ENCODE peak calls at places on chromosomes 7 and 10, in seven cellular contexts. M, V, W, D, P, J and Z are unnamed samples.

GRCh38 chr7:33669251-33669670 is 236.1 kb upstream of the BMPER start:
- DNase-seq in M (no peak), V (peak; percentile 27), W (no peak), D (no peak), P (no peak), J (no peak), Z (no peak)

GRCh38 chr7:101390901-101391301 is 28.2 kb downstream of the COL26A1 start:
- DNase-seq in M (no peak), V (no peak), W (no peak), D (peak; percentile 92), P (peak; percentile 44), J (peak; percentile 40), Z (peak; percentile 65)

GRCh38 chr7:149209518-149210269 is 14.3 kb downstream of the ZNF282 start:
- DNase-seq in M (no peak), V (peak; percentile 90), W (peak; percentile 72), D (peak; percentile 74), P (no peak), J (no peak), Z (peak; percentile 94)

GRCh38 chr10:130425169-130425568 is 289.0 kb downstream of the GLRX3 start:
- DNase-seq in M (no peak), V (no peak), W (no peak), D (no peak), P (no peak), J (no peak), Z (peak; percentile 10)

GRCh38 chr10:29141761-29142160 is 147.1 kb upstream of the LYZL1 start:
- DNase-seq in M (no peak), V (no peak), W (peak; percentile 48), D (no peak), P (no peak), J (no peak), Z (peak; percentile 53)

GRCh38 chr10:130470286-130470685 is 334.1 kb downstream of the GLRX3 start:
- DNase-seq in M (no peak), V (no peak), W (no peak), D (no peak), P (no peak), J (no peak), Z (peak; percentile 34)

GRCh38 chr10:6151087-6151977 is 51.4 kb upstream of the PFKFB3 start:
- DNase-seq in M (no peak), V (peak; percentile 65), W (peak; percentile 80), D (peak; percentile 79), P (peak; percentile 72), J (peak; percentile 42), Z (peak; percentile 93)

GRCh38 chr7:105473163-105473562 is 48.9 kb downstream of the PUS7 start:
- DNase-seq in M (no peak), V (peak; percentile 71), W (peak; percentile 91), D (no peak), P (no peak), J (no peak), Z (no peak)

GRCh38 chr10:12521423-12521822 is 172.1 kb downstream of the CAMK1D start:
- DNase-seq in M (no peak), V (no peak), W (no peak), D (no peak), P (no peak), J (no peak), Z (no peak)

GRCh38 chr7:27128776-27129728 is 1.5 kb downstream of the HOXA4 start:
- DNase-seq in M (peak; percentile 59), V (no peak), W (no peak), D (no peak), P (no peak), J (no peak), Z (peak; percentile 46)
- H3K4me3 ChIP-seq in M (no peak overlapping the region), V (peak overlapping the region; percentile 15), W (peak overlapping the region; percentile 78), D (peak overlapping the region; percentile 49), P (peak overlapping the region; percentile 58), J (peak overlapping the region; percentile 39), Z (no peak overlapping the region)

DNA sequence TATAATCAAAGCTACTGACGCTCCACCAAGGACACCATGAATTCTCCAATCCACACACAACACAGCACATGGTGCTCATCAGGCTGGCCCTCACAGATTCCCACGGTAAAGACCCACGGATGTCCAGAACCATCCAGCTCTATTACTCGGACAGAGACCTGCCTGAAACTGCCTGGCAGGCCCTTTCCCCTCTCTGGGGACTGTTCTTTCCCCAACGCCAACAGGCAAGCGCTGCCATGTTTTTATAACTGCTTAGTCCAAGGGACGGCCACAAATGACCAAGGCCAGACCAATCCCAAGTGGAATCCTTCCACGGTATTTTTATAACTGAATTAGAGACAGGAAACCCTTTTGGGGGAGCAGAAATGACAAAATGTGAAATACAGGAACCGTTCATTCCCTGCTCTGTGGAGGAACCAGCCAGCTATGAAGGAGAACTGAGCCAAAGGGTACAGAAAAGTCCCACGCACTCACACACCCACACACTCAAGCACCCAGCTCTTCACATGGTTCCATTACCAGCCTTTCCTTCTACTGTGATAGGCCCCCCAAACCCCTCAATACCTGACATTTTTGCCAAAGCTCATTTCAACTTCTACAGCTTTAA is 4.1 kb downstream of the PIP4K2A start:
- DNase-seq in M (no peak), V (no peak), W (no peak), D (peak; percentile 44), P (no peak), J (no peak), Z (no peak)
- H3K4me3 ChIP-seq in M (no peak overlapping the region), V (no peak overlapping the region), W (no peak overlapping the region), D (no peak overlapping the region), P (no peak overlapping the region), J (no peak overlapping the region), Z (no peak overlapping the region)

DNA sequence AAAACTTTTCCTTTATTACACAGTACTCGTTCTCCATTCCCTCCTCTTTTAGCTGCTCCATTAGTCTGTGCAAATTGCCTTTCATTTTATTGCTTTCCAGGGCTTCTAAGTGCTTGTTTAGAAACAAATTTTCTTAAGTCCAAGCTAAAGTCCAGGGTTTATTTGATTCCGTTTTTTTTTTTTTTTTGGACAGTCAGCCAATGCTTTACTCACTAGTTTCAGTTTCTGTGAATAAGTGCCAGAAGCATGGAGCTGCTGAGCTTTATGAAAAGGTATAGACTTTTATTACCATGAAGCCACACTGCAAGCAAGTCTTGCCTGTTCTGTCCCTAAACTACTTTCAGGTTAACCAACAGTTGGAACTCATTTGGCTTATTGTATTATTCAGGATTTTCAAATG is 455.0 kb downstream of the GFRA1 start:
- DNase-seq in M (no peak), V (no peak), W (peak; percentile 64), D (no peak), P (no peak), J (no peak), Z (no peak)
- H3K4me3 ChIP-seq in M (no peak overlapping the region), V (no peak overlapping the region), W (peak overlapping the region; percentile 62), D (no peak overlapping the region), P (no peak overlapping the region), J (no peak overlapping the region), Z (no peak overlapping the region)

DNA sequence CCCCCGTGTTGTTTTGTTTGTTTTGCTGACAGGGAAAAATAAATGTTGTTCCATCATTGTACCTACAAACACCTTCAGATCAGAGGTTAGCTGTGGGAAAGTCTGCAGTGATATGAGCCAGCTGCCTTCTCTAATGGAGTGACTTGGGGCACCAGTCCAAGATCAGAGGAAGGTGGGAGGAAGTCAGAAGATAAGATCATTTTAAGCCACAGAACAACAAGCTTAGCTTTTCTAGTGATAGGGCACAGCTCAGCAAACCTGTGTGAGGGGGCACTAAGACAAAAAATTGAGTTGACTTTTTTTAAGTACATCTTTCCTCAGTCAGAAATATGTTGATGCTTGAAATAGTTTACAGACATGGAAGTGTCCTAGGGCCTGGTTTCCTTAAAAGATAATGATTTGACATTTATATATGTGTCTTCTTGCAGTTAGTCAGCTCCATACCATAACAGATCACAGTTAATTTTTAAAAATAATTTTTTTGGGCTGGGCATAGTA is 240.3 kb upstream of the KAT6B start:
- DNase-seq in M (no peak), V (no peak), W (peak; percentile 24), D (peak; percentile 15), P (no peak), J (no peak), Z (no peak)
- H3K4me3 ChIP-seq in M (no peak overlapping the region), V (no peak overlapping the region), W (peak overlapping the region; percentile 47), D (no peak overlapping the region), P (no peak overlapping the region), J (no peak overlapping the region), Z (peak overlapping the region; percentile 9)

GRCh38 chr7:92716825-92717580 is 119.4 kb downstream of the CDK6 start:
- DNase-seq in M (no peak), V (no peak), W (no peak), D (no peak), P (no peak), J (no peak), Z (no peak)
- H3K4me3 ChIP-seq in M (no peak overlapping the region), V (no peak overlapping the region), W (peak overlapping the region; percentile 78), D (no peak overlapping the region), P (peak overlapping the region; percentile 59), J (no peak overlapping the region), Z (no peak overlapping the region)

GRCh38 chr7:36473454-36474282 is 84.0 kb downstream of the ANLN start:
- DNase-seq in M (no peak), V (no peak), W (peak; percentile 51), D (peak; percentile 74), P (no peak), J (peak; percentile 29), Z (peak; percentile 91)

GRCh38 chr7:36469236-36469635 is 79.6 kb downstream of the ANLN start:
- DNase-seq in M (no peak), V (no peak), W (no peak), D (no peak), P (no peak), J (no peak), Z (no peak)

GRCh38 chr7:36475011-36475342 is 85.3 kb downstream of the ANLN start:
- DNase-seq in M (no peak), V (no peak), W (no peak), D (no peak), P (no peak), J (no peak), Z (no peak)

GRCh38 chr7:36474283-36475010 is 84.8 kb downstream of the ANLN start:
- DNase-seq in M (no peak), V (peak; percentile 39), W (no peak), D (peak; percentile 79), P (no peak), J (no peak), Z (no peak)

GRCh38 chr7:36472141-36472729 is 82.6 kb downstream of the ANLN start:
- DNase-seq in M (no peak), V (no peak), W (no peak), D (no peak), P (no peak), J (no peak), Z (no peak)
- H3K4me3 ChIP-seq in M (no peak overlapping the region), V (no peak overlapping the region), W (no peak overlapping the region), D (no peak overlapping the region), P (no peak overlapping the region), J (no peak overlapping the region), Z (no peak overlapping the region)

GRCh38 chr7:90246184-90246583 is 1.2 kb downstream of the CFAP69 start:
- DNase-seq in M (no peak), V (no peak), W (peak; percentile 79), D (no peak), P (no peak), J (no peak), Z (peak; percentile 93)
- H3K4me3 ChIP-seq in M (no peak overlapping the region), V (no peak overlapping the region), W (peak overlapping the region; percentile 98), D (peak overlapping the region; percentile 89), P (peak overlapping the region; percentile 81), J (peak overlapping the region; percentile 94), Z (peak overlapping the region; percentile 91)